ENCODE peak calls at places on chromosome 21, in seven cellular contexts. One of them, this sample, is unnamed.

GRCh38 chr21:27246741-27247140 is 279.9 kb upstream of the ADAMTS5 start:
- DNase-seq in mesendoderm: no peak
- DNase-seq in neuronal stem cell: no peak
- DNase-seq in mesenchymal stem cell: peak
- DNase-seq in H9: no peak
- DNase-seq in trophoblast cell: no peak
- DNase-seq in H1: no peak
- DNase-seq in this sample: peak

GRCh38 chr21:18803624-18804023 is 400.0 kb upstream of the TMPRSS15 start:
- DNase-seq in mesendoderm: no peak
- DNase-seq in H9: no peak
- DNase-seq in neuronal stem cell: no peak
- DNase-seq in mesenchymal stem cell: no peak
- DNase-seq in H1: no peak
- DNase-seq in trophoblast cell: no peak
- DNase-seq in this sample: no peak

GRCh38 chr21:32015740-32016139 is 142.9 kb downstream of the HUNK start:
- DNase-seq in trophoblast cell: no peak
- DNase-seq in neuronal stem cell: no peak
- DNase-seq in H1: no peak
- DNase-seq in H9: no peak
- DNase-seq in mesenchymal stem cell: no peak
- DNase-seq in mesendoderm: no peak
- DNase-seq in this sample: no peak

GRCh38 chr21:34820051-34820450 is 151.3 kb downstream of the CLIC6 start:
- DNase-seq in trophoblast cell: no peak
- DNase-seq in mesenchymal stem cell: no peak
- DNase-seq in neuronal stem cell: no peak
- DNase-seq in H9: peak
- DNase-seq in H1: no peak
- DNase-seq in mesendoderm: peak
- DNase-seq in this sample: no peak

GRCh38 chr21:35394634-35395369 is 345.7 kb upstream of the RUNX1 start:
- DNase-seq in mesendoderm: no peak
- DNase-seq in H9: no peak
- DNase-seq in trophoblast cell: no peak
- DNase-seq in H1: no peak
- DNase-seq in mesenchymal stem cell: no peak
- DNase-seq in neuronal stem cell: no peak
- DNase-seq in this sample: no peak

GRCh38 chr21:46425566-46425965 is 33.1 kb upstream of the DIP2A start:
- DNase-seq in mesendoderm: no peak
- DNase-seq in H9: no peak
- DNase-seq in mesenchymal stem cell: no peak
- DNase-seq in trophoblast cell: no peak
- DNase-seq in neuronal stem cell: no peak
- DNase-seq in H1: no peak
- DNase-seq in this sample: no peak

GRCh38 chr21:37522641-37523295 is 156.2 kb downstream of the DYRK1A start:
- DNase-seq in neuronal stem cell: no peak
- DNase-seq in H1: no peak
- DNase-seq in mesendoderm: no peak
- DNase-seq in trophoblast cell: no peak
- DNase-seq in mesenchymal stem cell: no peak
- DNase-seq in H9: no peak
- DNase-seq in this sample: no peak

GRCh38 chr21:34352556-34352955 is 11.2 kb upstream of the KCNE2 start:
- DNase-seq in neuronal stem cell: no peak
- DNase-seq in trophoblast cell: no peak
- DNase-seq in H9: no peak
- DNase-seq in mesenchymal stem cell: no peak
- DNase-seq in H1: no peak
- DNase-seq in mesendoderm: no peak
- DNase-seq in this sample: no peak

GRCh38 chr21:35249636-35250035 is 200.5 kb upstream of the RUNX1 start:
- DNase-seq in neuronal stem cell: no peak
- DNase-seq in H9: no peak
- DNase-seq in H1: no peak
- DNase-seq in mesenchymal stem cell: no peak
- DNase-seq in trophoblast cell: peak
- DNase-seq in mesendoderm: no peak
- DNase-seq in this sample: no peak

GRCh38 chr21:35637431-35637830 is 422.9 kb downstream of the SETD4 start:
- DNase-seq in trophoblast cell: no peak
- DNase-seq in mesenchymal stem cell: no peak
- DNase-seq in neuronal stem cell: no peak
- DNase-seq in mesendoderm: no peak
- DNase-seq in H9: no peak
- DNase-seq in H1: no peak
- DNase-seq in this sample: peak

GRCh38 chr21:45866473-45867010 is 115.0 kb upstream of the COL6A1 start:
- DNase-seq in H1: no peak
- DNase-seq in H9: no peak
- DNase-seq in trophoblast cell: no peak
- DNase-seq in mesenchymal stem cell: no peak
- DNase-seq in mesendoderm: no peak
- DNase-seq in neuronal stem cell: no peak
- DNase-seq in this sample: no peak

GRCh38 chr21:33244082-33244780 is 14.5 kb downstream of the IFNAR2 start:
- DNase-seq in mesendoderm: no peak
- DNase-seq in trophoblast cell: no peak
- DNase-seq in neuronal stem cell: no peak
- DNase-seq in H9: no peak
- DNase-seq in mesenchymal stem cell: no peak
- DNase-seq in H1: no peak
- DNase-seq in this sample: no peak

GRCh38 chr21:33246506-33246905 is 16.8 kb downstream of the IFNAR2 start:
- DNase-seq in H9: no peak
- DNase-seq in trophoblast cell: no peak
- DNase-seq in mesendoderm: no peak
- DNase-seq in neuronal stem cell: no peak
- DNase-seq in H1: no peak
- DNase-seq in mesenchymal stem cell: no peak
- DNase-seq in this sample: no peak

GRCh38 chr21:33246963-33247362 is 17.2 kb downstream of the IFNAR2 start:
- DNase-seq in H9: no peak
- DNase-seq in H1: no peak
- DNase-seq in trophoblast cell: no peak
- DNase-seq in mesendoderm: no peak
- DNase-seq in neuronal stem cell: no peak
- DNase-seq in mesenchymal stem cell: no peak
- DNase-seq in this sample: no peak

GRCh38 chr21:33244781-33245105 is 15.0 kb downstream of the IFNAR2 start:
- DNase-seq in mesendoderm: no peak
- DNase-seq in neuronal stem cell: no peak
- DNase-seq in mesenchymal stem cell: no peak
- DNase-seq in trophoblast cell: no peak
- DNase-seq in H1: no peak
- DNase-seq in H9: no peak
- DNase-seq in this sample: no peak

DNA sequence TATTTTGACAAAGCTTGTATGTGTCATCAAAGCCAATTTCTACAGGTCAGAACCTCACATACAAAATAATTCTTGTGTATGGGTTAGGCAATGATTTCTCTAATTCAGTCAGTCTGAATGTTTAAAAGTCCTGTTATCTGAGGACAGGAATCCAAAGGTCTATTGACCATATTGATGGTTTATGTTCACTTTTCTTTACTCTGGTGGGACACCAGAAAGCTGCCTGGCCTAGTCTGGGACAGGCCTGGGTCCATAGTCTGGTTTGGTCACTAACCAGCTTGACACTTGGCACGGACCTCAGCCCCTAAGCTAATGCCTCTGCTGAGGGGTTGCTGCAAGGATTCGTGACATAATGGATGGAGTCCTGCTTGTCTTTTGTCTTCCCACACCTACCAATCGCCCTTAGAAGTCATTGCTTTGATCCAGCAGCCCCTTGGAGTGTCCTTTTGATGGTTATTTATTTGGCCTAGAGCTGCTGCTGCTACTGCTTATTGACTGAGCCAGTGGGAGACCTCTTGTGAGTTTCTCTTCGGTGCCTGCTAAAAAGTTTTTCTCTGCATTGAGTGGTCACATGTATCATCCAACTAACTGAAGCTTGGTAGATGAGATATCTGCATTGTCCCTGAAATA is 15.7 kb downstream of the IFNAR2 start:
- DNase-seq in neuronal stem cell: no peak
- DNase-seq in H1: no peak
- DNase-seq in mesenchymal stem cell: no peak
- DNase-seq in trophoblast cell: no peak
- DNase-seq in H9: no peak
- DNase-seq in mesendoderm: no peak
- DNase-seq in this sample: no peak
- H2AK5ac ChIP-seq in neuronal stem cell: no peak
- H2AK5ac ChIP-seq in H1: no peak
- H2AK5ac ChIP-seq in mesenchymal stem cell: no peak
- H2AK5ac ChIP-seq in trophoblast cell: no peak
- H2AK5ac ChIP-seq in H9: no peak
- H2AK5ac ChIP-seq in mesendoderm: no peak
- H2AK5ac ChIP-seq in this sample: no peak

DNA sequence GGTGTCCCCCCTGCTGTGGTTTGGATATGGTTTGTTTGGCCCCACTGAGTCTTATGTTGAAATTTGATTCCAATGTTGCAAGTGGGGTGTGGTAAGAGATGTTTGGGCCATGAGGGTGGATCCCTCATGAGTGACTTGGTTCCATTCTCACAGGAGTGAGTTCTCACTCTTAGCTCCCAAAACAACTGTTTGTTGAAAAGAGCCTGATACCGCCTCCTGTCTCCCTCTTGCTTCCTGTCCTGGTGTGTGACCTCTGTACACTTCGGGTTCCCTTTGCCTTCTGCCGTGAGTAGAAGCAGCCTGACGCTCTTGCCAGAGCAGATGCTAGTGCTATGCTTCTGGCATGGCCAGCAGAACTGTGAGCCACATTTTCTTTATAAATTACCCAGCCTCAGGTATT is 60.5 kb downstream of the C21orf91 start:
- DNase-seq in trophoblast cell: no peak
- DNase-seq in mesenchymal stem cell: peak
- DNase-seq in H9: no peak
- DNase-seq in neuronal stem cell: no peak
- DNase-seq in H1: no peak
- DNase-seq in mesendoderm: no peak
- DNase-seq in this sample: no peak
- H2AK5ac ChIP-seq in trophoblast cell: no peak
- H2AK5ac ChIP-seq in mesenchymal stem cell: no peak
- H2AK5ac ChIP-seq in H9: no peak
- H2AK5ac ChIP-seq in neuronal stem cell: no peak
- H2AK5ac ChIP-seq in H1: no peak
- H2AK5ac ChIP-seq in mesendoderm: no peak
- H2AK5ac ChIP-seq in this sample: no peak

DNA sequence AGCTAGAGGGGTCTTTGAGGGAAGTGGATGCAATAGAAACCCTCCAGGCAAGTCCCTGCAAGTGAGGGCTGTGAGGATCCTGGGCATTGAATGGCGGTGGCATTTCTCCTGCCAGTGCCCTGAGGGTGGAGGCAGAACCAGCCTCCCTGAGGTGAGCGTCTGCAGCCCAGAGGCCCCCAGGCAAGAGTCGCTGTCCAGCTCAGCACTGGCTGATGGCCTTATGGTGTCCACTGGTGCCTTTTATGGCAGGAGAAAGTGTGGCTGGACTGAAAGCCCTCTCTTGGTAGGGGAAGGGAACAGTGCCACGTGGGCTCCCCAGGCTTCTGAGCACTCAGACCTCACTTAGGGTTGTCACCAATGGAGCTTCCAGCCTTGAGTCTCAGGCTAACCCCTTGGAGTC is 77.3 kb downstream of the SH3BGR start:
- DNase-seq in H9: no peak
- DNase-seq in trophoblast cell: peak
- DNase-seq in neuronal stem cell: no peak
- DNase-seq in H1: no peak
- DNase-seq in mesendoderm: peak
- DNase-seq in mesenchymal stem cell: no peak
- DNase-seq in this sample: no peak
- H2AK5ac ChIP-seq in H9: no peak
- H2AK5ac ChIP-seq in trophoblast cell: no peak
- H2AK5ac ChIP-seq in neuronal stem cell: no peak
- H2AK5ac ChIP-seq in H1: no peak
- H2AK5ac ChIP-seq in mesendoderm: no peak
- H2AK5ac ChIP-seq in mesenchymal stem cell: no peak
- H2AK5ac ChIP-seq in this sample: no peak

GRCh38 chr21:42081931-42082381 is 10.8 kb downstream of the UMODL1 start:
- DNase-seq in mesendoderm: no peak
- DNase-seq in trophoblast cell: no peak
- DNase-seq in H1: no peak
- DNase-seq in H9: no peak
- DNase-seq in neuronal stem cell: no peak
- DNase-seq in mesenchymal stem cell: no peak
- DNase-seq in this sample: no peak

GRCh38 chr21:42079008-42079938 is 8.2 kb downstream of the UMODL1 start:
- DNase-seq in trophoblast cell: no peak
- DNase-seq in mesenchymal stem cell: no peak
- DNase-seq in H1: no peak
- DNase-seq in mesendoderm: no peak
- DNase-seq in neuronal stem cell: no peak
- DNase-seq in H9: no peak
- DNase-seq in this sample: no peak

GRCh38 chr21:42081138-42081537 is 10.0 kb downstream of the UMODL1 start:
- DNase-seq in mesendoderm: no peak
- DNase-seq in H1: no peak
- DNase-seq in neuronal stem cell: no peak
- DNase-seq in H9: no peak
- DNase-seq in mesenchymal stem cell: peak
- DNase-seq in trophoblast cell: peak
- DNase-seq in this sample: no peak

GRCh38 chr21:42079939-42080787 is 9.0 kb downstream of the UMODL1 start:
- DNase-seq in trophoblast cell: no peak
- DNase-seq in H9: no peak
- DNase-seq in H1: no peak
- DNase-seq in neuronal stem cell: no peak
- DNase-seq in mesenchymal stem cell: peak
- DNase-seq in mesendoderm: peak
- DNase-seq in this sample: peak

DNA sequence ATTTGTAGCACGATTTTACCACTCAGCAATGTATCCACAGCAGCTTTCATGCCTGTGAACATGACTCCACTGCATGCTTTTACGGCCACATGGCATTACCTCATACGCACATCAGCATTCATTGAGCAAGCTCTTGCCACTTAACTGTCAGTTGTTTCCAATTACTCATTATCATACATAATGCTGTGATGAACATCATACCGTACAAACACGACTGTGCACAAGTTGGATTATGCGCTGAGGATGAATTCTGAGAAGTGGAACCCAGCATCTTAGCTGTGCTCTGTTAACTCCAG is 9.6 kb downstream of the UMODL1 start:
- DNase-seq in H9: no peak
- DNase-seq in trophoblast cell: peak
- DNase-seq in H1: no peak
- DNase-seq in neuronal stem cell: no peak
- DNase-seq in mesendoderm: no peak
- DNase-seq in mesenchymal stem cell: peak
- DNase-seq in this sample: peak
- H2AK5ac ChIP-seq in H9: no peak
- H2AK5ac ChIP-seq in trophoblast cell: no peak
- H2AK5ac ChIP-seq in H1: no peak
- H2AK5ac ChIP-seq in neuronal stem cell: no peak
- H2AK5ac ChIP-seq in mesendoderm: peak
- H2AK5ac ChIP-seq in mesenchymal stem cell: no peak
- H2AK5ac ChIP-seq in this sample: no peak

GRCh38 chr21:28485301-28486022 is 507.2 kb downstream of the LTN1 start:
- DNase-seq in mesendoderm: no peak
- DNase-seq in neuronal stem cell: no peak
- DNase-seq in H9: no peak
- DNase-seq in trophoblast cell: no peak
- DNase-seq in mesenchymal stem cell: no peak
- DNase-seq in H1: no peak
- DNase-seq in this sample: peak
- H2AK5ac ChIP-seq in mesendoderm: no peak
- H2AK5ac ChIP-seq in neuronal stem cell: no peak
- H2AK5ac ChIP-seq in H9: no peak
- H2AK5ac ChIP-seq in trophoblast cell: no peak
- H2AK5ac ChIP-seq in mesenchymal stem cell: no peak
- H2AK5ac ChIP-seq in H1: no peak
- H2AK5ac ChIP-seq in this sample: no peak